ENCODE peak calls at places on chromosomes 4 and X, in nine cellular contexts. One of them, this sample, is unnamed. For H3K36me3 and H3K4me1, the result is how much of the 10 kb centered on the place peaks cover.

GRCh38 chrX:107324493-107325310 is 118.3 kb downstream of the DNAAF6 start:
- DNase-seq in CD8-positive, alpha-beta T cell: no peak
- DNase-seq in psoas muscle: no peak
- DNase-seq in uterus: no peak
- DNase-seq in thyroid gland: peak
- DNase-seq in spleen: peak
- DNase-seq in upper lobe of right lung: peak
- DNase-seq in body of pancreas: peak
- DNase-seq in BE2C: no peak
- DNase-seq in this sample: no peak

GRCh38 chrX:26915064-26915463 is 548.1 kb downstream of the PPP4R3C start:
- DNase-seq in CD8-positive, alpha-beta T cell: no peak
- DNase-seq in psoas muscle: no peak
- DNase-seq in uterus: no peak
- DNase-seq in thyroid gland: no peak
- DNase-seq in spleen: no peak
- DNase-seq in upper lobe of right lung: no peak
- DNase-seq in body of pancreas: no peak
- DNase-seq in BE2C: no peak
- DNase-seq in this sample: no peak

GRCh38 chrX:119758682-119759332 is 419 bp downstream of the SOWAHD start:
- DNase-seq in CD8-positive, alpha-beta T cell: peak
- DNase-seq in psoas muscle: peak
- DNase-seq in uterus: no peak
- DNase-seq in thyroid gland: peak
- DNase-seq in spleen: peak
- DNase-seq in upper lobe of right lung: no peak
- DNase-seq in body of pancreas: no peak
- DNase-seq in BE2C: peak
- DNase-seq in this sample: no peak

GRCh38 chrX:148161661-148162060 is 180.5 kb downstream of the FMR1NB start:
- DNase-seq in CD8-positive, alpha-beta T cell: no peak
- DNase-seq in psoas muscle: no peak
- DNase-seq in uterus: no peak
- DNase-seq in thyroid gland: no peak
- DNase-seq in spleen: no peak
- DNase-seq in upper lobe of right lung: no peak
- DNase-seq in body of pancreas: no peak
- DNase-seq in BE2C: no peak
- DNase-seq in this sample: no peak

GRCh38 chr4:134001057-134001456 is 200.5 kb downstream of the PABPC4L start:
- DNase-seq in CD8-positive, alpha-beta T cell: no peak
- DNase-seq in psoas muscle: no peak
- DNase-seq in uterus: no peak
- DNase-seq in thyroid gland: no peak
- DNase-seq in spleen: no peak
- DNase-seq in upper lobe of right lung: no peak
- DNase-seq in body of pancreas: no peak
- DNase-seq in BE2C: no peak
- DNase-seq in this sample: no peak

GRCh38 chr4:55840956-55841355 is 12.5 kb upstream of the EXOC1 start:
- DNase-seq in CD8-positive, alpha-beta T cell: no peak
- DNase-seq in psoas muscle: no peak
- DNase-seq in uterus: no peak
- DNase-seq in thyroid gland: no peak
- DNase-seq in spleen: no peak
- DNase-seq in upper lobe of right lung: no peak
- DNase-seq in body of pancreas: no peak
- DNase-seq in BE2C: no peak
- DNase-seq in this sample: no peak

GRCh38 chr4:121711263-121712000 is 14.7 kb upstream of the ANXA5 start:
- DNase-seq in CD8-positive, alpha-beta T cell: no peak
- DNase-seq in psoas muscle: peak
- DNase-seq in uterus: peak
- DNase-seq in thyroid gland: peak
- DNase-seq in spleen: peak
- DNase-seq in upper lobe of right lung: peak
- DNase-seq in body of pancreas: peak
- DNase-seq in BE2C: peak
- DNase-seq in this sample: peak

GRCh38 chrX:154486396-154487207 is at the start of gene UBL4A:
- DNase-seq in CD8-positive, alpha-beta T cell: peak
- DNase-seq in psoas muscle: peak
- DNase-seq in uterus: peak
- DNase-seq in thyroid gland: peak
- DNase-seq in spleen: peak
- DNase-seq in upper lobe of right lung: peak
- DNase-seq in body of pancreas: peak
- DNase-seq in BE2C: peak
- DNase-seq in this sample: peak

GRCh38 chrX:125295337-125295736 is 24.3 kb upstream of the TEX13C start:
- DNase-seq in CD8-positive, alpha-beta T cell: no peak
- DNase-seq in psoas muscle: no peak
- DNase-seq in uterus: no peak
- DNase-seq in thyroid gland: no peak
- DNase-seq in spleen: no peak
- DNase-seq in upper lobe of right lung: no peak
- DNase-seq in body of pancreas: no peak
- DNase-seq in BE2C: no peak
- DNase-seq in this sample: no peak

GRCh38 chr4:186792994-186793393 is 69.3 kb upstream of the FAT1 start:
- DNase-seq in CD8-positive, alpha-beta T cell: no peak
- DNase-seq in psoas muscle: no peak
- DNase-seq in uterus: no peak
- DNase-seq in thyroid gland: no peak
- DNase-seq in spleen: no peak
- DNase-seq in upper lobe of right lung: no peak
- DNase-seq in body of pancreas: no peak
- DNase-seq in BE2C: no peak
- DNase-seq in this sample: no peak

GRCh38 chr4:169774466-169775445 is 17.0 kb upstream of the HPF1 start:
- DNase-seq in CD8-positive, alpha-beta T cell: peak
- DNase-seq in psoas muscle: peak
- DNase-seq in uterus: no peak
- DNase-seq in thyroid gland: peak
- DNase-seq in spleen: peak
- DNase-seq in upper lobe of right lung: no peak
- DNase-seq in body of pancreas: peak
- DNase-seq in BE2C: no peak
- DNase-seq in this sample: no peak

GRCh38 chr4:87461281-87461700 is 38.9 kb downstream of the NUDT9 start:
- DNase-seq in CD8-positive, alpha-beta T cell: no peak
- DNase-seq in psoas muscle: no peak
- DNase-seq in uterus: no peak
- DNase-seq in thyroid gland: no peak
- DNase-seq in spleen: no peak
- DNase-seq in upper lobe of right lung: no peak
- DNase-seq in body of pancreas: peak
- DNase-seq in BE2C: no peak
- DNase-seq in this sample: no peak

GRCh38 chrX:78131117-78131516 is 8.3 kb downstream of the TAF9B start:
- DNase-seq in CD8-positive, alpha-beta T cell: no peak
- DNase-seq in psoas muscle: no peak
- DNase-seq in uterus: no peak
- DNase-seq in thyroid gland: no peak
- DNase-seq in spleen: no peak
- DNase-seq in upper lobe of right lung: no peak
- DNase-seq in body of pancreas: no peak
- DNase-seq in BE2C: no peak
- DNase-seq in this sample: no peak

GRCh38 chr4:17544205-17544604 is 29.2 kb downstream of the CLRN2 start:
- DNase-seq in CD8-positive, alpha-beta T cell: no peak
- DNase-seq in psoas muscle: no peak
- DNase-seq in uterus: no peak
- DNase-seq in thyroid gland: no peak
- DNase-seq in spleen: no peak
- DNase-seq in upper lobe of right lung: no peak
- DNase-seq in body of pancreas: no peak
- DNase-seq in BE2C: no peak
- DNase-seq in this sample: no peak

GRCh38 chr4:2651546-2651945 is 104.6 kb downstream of the TNIP2 start:
- DNase-seq in CD8-positive, alpha-beta T cell: no peak
- DNase-seq in psoas muscle: no peak
- DNase-seq in uterus: no peak
- DNase-seq in thyroid gland: no peak
- DNase-seq in spleen: no peak
- DNase-seq in upper lobe of right lung: peak
- DNase-seq in body of pancreas: no peak
- DNase-seq in BE2C: no peak
- DNase-seq in this sample: no peak
- H3K36me3 ChIP-seq in CD8-positive, alpha-beta T cell: under half
- H3K36me3 ChIP-seq in psoas muscle: half or more
- H3K36me3 ChIP-seq in uterus: under half
- H3K36me3 ChIP-seq in thyroid gland: under half
- H3K36me3 ChIP-seq in spleen: half or more
- H3K36me3 ChIP-seq in upper lobe of right lung: half or more
- H3K36me3 ChIP-seq in body of pancreas: under half
- H3K36me3 ChIP-seq in BE2C: half or more
- H3K36me3 ChIP-seq in this sample: under half

GRCh38 chr4:153497091-153497531 is 31.0 kb downstream of the TMEM131L start:
- DNase-seq in CD8-positive, alpha-beta T cell: peak
- DNase-seq in psoas muscle: no peak
- DNase-seq in uterus: no peak
- DNase-seq in thyroid gland: no peak
- DNase-seq in spleen: no peak
- DNase-seq in upper lobe of right lung: no peak
- DNase-seq in body of pancreas: no peak
- DNase-seq in BE2C: no peak
- DNase-seq in this sample: no peak

GRCh38 chr4:153501578-153501977 is 35.4 kb downstream of the TMEM131L start:
- DNase-seq in CD8-positive, alpha-beta T cell: no peak
- DNase-seq in psoas muscle: no peak
- DNase-seq in uterus: no peak
- DNase-seq in thyroid gland: no peak
- DNase-seq in spleen: no peak
- DNase-seq in upper lobe of right lung: no peak
- DNase-seq in body of pancreas: no peak
- DNase-seq in BE2C: no peak
- DNase-seq in this sample: no peak

GRCh38 chr4:153497988-153498967 is 32.1 kb downstream of the TMEM131L start:
- DNase-seq in CD8-positive, alpha-beta T cell: no peak
- DNase-seq in psoas muscle: no peak
- DNase-seq in uterus: no peak
- DNase-seq in thyroid gland: no peak
- DNase-seq in spleen: no peak
- DNase-seq in upper lobe of right lung: no peak
- DNase-seq in body of pancreas: no peak
- DNase-seq in BE2C: no peak
- DNase-seq in this sample: no peak

GRCh38 chr4:153495480-153496206 is 29.5 kb downstream of the TMEM131L start:
- DNase-seq in CD8-positive, alpha-beta T cell: no peak
- DNase-seq in psoas muscle: no peak
- DNase-seq in uterus: no peak
- DNase-seq in thyroid gland: no peak
- DNase-seq in spleen: no peak
- DNase-seq in upper lobe of right lung: no peak
- DNase-seq in body of pancreas: no peak
- DNase-seq in BE2C: no peak
- DNase-seq in this sample: no peak

GRCh38 chr4:153499005-153499404 is 32.8 kb downstream of the TMEM131L start:
- DNase-seq in CD8-positive, alpha-beta T cell: no peak
- DNase-seq in psoas muscle: no peak
- DNase-seq in uterus: no peak
- DNase-seq in thyroid gland: no peak
- DNase-seq in spleen: no peak
- DNase-seq in upper lobe of right lung: no peak
- DNase-seq in body of pancreas: no peak
- DNase-seq in BE2C: no peak
- DNase-seq in this sample: no peak
- H3K4me1 ChIP-seq in CD8-positive, alpha-beta T cell: half or more
- H3K4me1 ChIP-seq in psoas muscle: half or more
- H3K4me1 ChIP-seq in uterus: under half
- H3K4me1 ChIP-seq in thyroid gland: under half
- H3K4me1 ChIP-seq in spleen: half or more
- H3K4me1 ChIP-seq in upper lobe of right lung: under half
- H3K4me1 ChIP-seq in body of pancreas: under half
- H3K4me1 ChIP-seq in BE2C: under half
- H3K4me1 ChIP-seq in this sample: under half

GRCh38 chr4:75909331-75909844 is 7.1 kb upstream of the PPEF2 start:
- DNase-seq in CD8-positive, alpha-beta T cell: no peak
- DNase-seq in psoas muscle: no peak
- DNase-seq in uterus: no peak
- DNase-seq in thyroid gland: no peak
- DNase-seq in spleen: no peak
- DNase-seq in upper lobe of right lung: no peak
- DNase-seq in body of pancreas: no peak
- DNase-seq in BE2C: no peak
- DNase-seq in this sample: no peak

GRCh38 chr4:75908555-75908954 is 6.3 kb upstream of the PPEF2 start:
- DNase-seq in CD8-positive, alpha-beta T cell: no peak
- DNase-seq in psoas muscle: no peak
- DNase-seq in uterus: no peak
- DNase-seq in thyroid gland: no peak
- DNase-seq in spleen: no peak
- DNase-seq in upper lobe of right lung: no peak
- DNase-seq in body of pancreas: no peak
- DNase-seq in BE2C: no peak
- DNase-seq in this sample: no peak

GRCh38 chr4:75904086-75904485 is 1.8 kb upstream of the PPEF2 start:
- DNase-seq in CD8-positive, alpha-beta T cell: no peak
- DNase-seq in psoas muscle: no peak
- DNase-seq in uterus: no peak
- DNase-seq in thyroid gland: no peak
- DNase-seq in spleen: no peak
- DNase-seq in upper lobe of right lung: no peak
- DNase-seq in body of pancreas: no peak
- DNase-seq in BE2C: no peak
- DNase-seq in this sample: no peak

GRCh38 chr4:75912968-75913367 is 10.7 kb upstream of the PPEF2 start:
- DNase-seq in CD8-positive, alpha-beta T cell: no peak
- DNase-seq in psoas muscle: no peak
- DNase-seq in uterus: no peak
- DNase-seq in thyroid gland: no peak
- DNase-seq in spleen: no peak
- DNase-seq in upper lobe of right lung: no peak
- DNase-seq in body of pancreas: no peak
- DNase-seq in BE2C: no peak
- DNase-seq in this sample: no peak

DNA sequence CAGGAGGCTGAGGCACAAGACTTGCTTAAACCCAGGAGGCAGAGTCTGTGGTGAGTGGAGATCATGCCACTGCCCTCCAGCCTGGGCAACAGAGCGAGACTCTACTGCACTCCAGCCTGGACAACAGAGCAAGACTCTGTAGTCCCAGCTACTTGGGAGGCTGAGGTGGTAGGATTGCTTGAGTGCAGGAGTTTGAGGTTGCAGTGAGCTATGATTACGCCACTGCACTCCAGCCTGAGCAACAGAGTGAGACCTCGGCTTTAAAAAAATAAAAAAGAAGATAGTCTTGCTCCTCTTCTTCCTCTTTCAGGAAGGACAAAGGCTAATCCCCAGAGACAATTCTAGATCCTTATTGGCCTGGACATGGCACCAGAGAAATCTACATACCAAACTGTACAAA is 5.7 kb upstream of the PPEF2 start:
- DNase-seq in CD8-positive, alpha-beta T cell: no peak
- DNase-seq in psoas muscle: no peak
- DNase-seq in uterus: no peak
- DNase-seq in thyroid gland: no peak
- DNase-seq in spleen: no peak
- DNase-seq in upper lobe of right lung: no peak
- DNase-seq in body of pancreas: no peak
- DNase-seq in BE2C: no peak
- DNase-seq in this sample: no peak
- TF ChIP-seq CTCF in CD8-positive, alpha-beta T cell: no peak
- TF ChIP-seq CTCF in psoas muscle: no peak
- TF ChIP-seq CTCF in uterus: no peak
- TF ChIP-seq CTCF in thyroid gland: no peak
- TF ChIP-seq CTCF in spleen: no peak
- TF ChIP-seq CTCF in upper lobe of right lung: no peak
- TF ChIP-seq CTCF in body of pancreas: no peak
- TF ChIP-seq CTCF in BE2C: no peak
- TF ChIP-seq CTCF in this sample: no peak

GRCh38 chr4:1218892-1219552 is 29.9 kb downstream of the CTBP1 start:
- DNase-seq in CD8-positive, alpha-beta T cell: no peak
- DNase-seq in psoas muscle: no peak
- DNase-seq in uterus: no peak
- DNase-seq in thyroid gland: peak
- DNase-seq in spleen: no peak
- DNase-seq in upper lobe of right lung: no peak
- DNase-seq in body of pancreas: no peak
- DNase-seq in BE2C: no peak
- DNase-seq in this sample: no peak
- H3K36me3 ChIP-seq in CD8-positive, alpha-beta T cell: under half
- H3K36me3 ChIP-seq in psoas muscle: half or more
- H3K36me3 ChIP-seq in uterus: under half
- H3K36me3 ChIP-seq in thyroid gland: under half
- H3K36me3 ChIP-seq in spleen: half or more
- H3K36me3 ChIP-seq in upper lobe of right lung: half or more
- H3K36me3 ChIP-seq in body of pancreas: under half
- H3K36me3 ChIP-seq in BE2C: half or more
- H3K36me3 ChIP-seq in this sample: half or more

This sample was measured in RWPE2.